ENCODE peak calls at places on chromosomes 6 and 20, in seven cellular contexts. X is ovary; A is HFFc6; I is GM10248; Q is activated CD8-positive, alpha-beta memory T cell treated with anti-CD3 and anti-CD28 coated beads for 4 hours; C is progenitor cell of endocrine pancreas; M is heart left ventricle. U is an unnamed sample.

GRCh38 chr6:138945354-138945753 is 42.7 kb downstream of the REPS1 start:
- DNase-seq in X (no peak), A (no peak), I (no peak), Q (no peak), C (no peak), M (no peak), U (no peak)

GRCh38 chr20:7272512-7272911 is 505.0 kb downstream of the BMP2 start:
- DNase-seq in X (no peak), A (no peak), I (no peak), Q (no peak), C (no peak), M (no peak), U (no peak)

GRCh38 chr20:38128691-38129090 is 36.4 kb downstream of the TGM2 start:
- DNase-seq in X (no peak), A (no peak), I (no peak), Q (no peak), C (no peak), M (no peak), U (no peak)

GRCh38 chr6:77425216-77425615 is 38.1 kb downstream of the HTR1B start:
- DNase-seq in X (no peak), A (no peak), I (no peak), Q (no peak), C (no peak), M (no peak), U (no peak)

GRCh38 chr6:34697544-34697836 is 923 bp upstream of the ILRUN start:
- DNase-seq in X (no peak), A (no peak), I (no peak), Q (no peak), C (no peak), M (no peak), U (no peak)

GRCh38 chr20:57895161-57895855 is 185.5 kb upstream of the PMEPA1 start:
- DNase-seq in X (no peak), A (no peak), I (no peak), Q (no peak), C (no peak), M (no peak), U (no peak)

GRCh38 chr20:1934162-1934561 is 39.0 kb downstream of the SIRPA start:
- DNase-seq in X (no peak), A (peak; percentile 46), I (no peak), Q (no peak), C (no peak), M (no peak), U (no peak)

GRCh38 chr6:44951253-44951656 is 376.9 kb upstream of the RUNX2 start:
- DNase-seq in X (no peak), A (no peak), I (no peak), Q (no peak), C (no peak), M (no peak), U (no peak)

GRCh38 chr6:77462359-77463307 is 658 bp downstream of the HTR1B start:
- DNase-seq in X (no peak), A (no peak), I (no peak), Q (no peak), C (no peak), M (no peak), U (no peak)

GRCh38 chr20:373171-373890 is 7.2 kb upstream of the TRIB3 start:
- DNase-seq in X (no peak), A (peak; percentile 68), I (no peak), Q (no peak), C (no peak), M (peak; percentile 57), U (no peak)

GRCh38 chr6:29834564-29835436 is 7.2 kb downstream of the HLA-G start:
- DNase-seq in X (no peak), A (peak; percentile 15), I (no peak), Q (peak; percentile 32), C (peak; percentile 29), M (no peak), U (no peak)

GRCh38 chr20:5845686-5846651 is 95.8 kb downstream of the SHLD1 start:
- DNase-seq in X (no peak), A (peak; percentile 45), I (no peak), Q (no peak), C (no peak), M (no peak), U (no peak)